ENCODE peak calls at places on chromosomes 5 and 9, in seven cellular contexts. One of them, this sample, is unnamed.

GRCh38 chr5:124677376-124677998 is 69.0 kb downstream of the ZNF608 start:
- DNase-seq in left colon: no peak
- DNase-seq in NCI-H748 treated with DMSO at 0.1 percent for 48 hours: no peak
- DNase-seq in NCI-H1930: no peak
- DNase-seq in activated CD8-positive, alpha-beta memory T cell treated with anti-CD3 and anti-CD28 coated beads, Interleukin-2, amount 10 ng/mL, durations not matched to agents 7 days and 5 days: no peak
- DNase-seq in SK-N-SH: peak
- DNase-seq in H1: no peak
- DNase-seq in this sample: no peak

GRCh38 chr9:106526805-106527204 is 336.2 kb upstream of the ZNF462 start:
- DNase-seq in left colon: no peak
- DNase-seq in NCI-H748 treated with DMSO at 0.1 percent for 48 hours: no peak
- DNase-seq in NCI-H1930: no peak
- DNase-seq in activated CD8-positive, alpha-beta memory T cell treated with anti-CD3 and anti-CD28 coated beads, Interleukin-2, amount 10 ng/mL, durations not matched to agents 7 days and 5 days: no peak
- DNase-seq in SK-N-SH: no peak
- DNase-seq in H1: no peak
- DNase-seq in this sample: no peak

GRCh38 chr5:85651744-85652143 is 966.0 kb upstream of the COX7C start:
- DNase-seq in left colon: no peak
- DNase-seq in NCI-H748 treated with DMSO at 0.1 percent for 48 hours: no peak
- DNase-seq in NCI-H1930: no peak
- DNase-seq in activated CD8-positive, alpha-beta memory T cell treated with anti-CD3 and anti-CD28 coated beads, Interleukin-2, amount 10 ng/mL, durations not matched to agents 7 days and 5 days: no peak
- DNase-seq in SK-N-SH: no peak
- DNase-seq in H1: no peak
- DNase-seq in this sample: no peak

GRCh38 chr5:177388521-177389052 is 4.4 kb downstream of the SLC34A1 start:
- DNase-seq in left colon: no peak
- DNase-seq in NCI-H748 treated with DMSO at 0.1 percent for 48 hours: no peak
- DNase-seq in NCI-H1930: no peak
- DNase-seq in activated CD8-positive, alpha-beta memory T cell treated with anti-CD3 and anti-CD28 coated beads, Interleukin-2, amount 10 ng/mL, durations not matched to agents 7 days and 5 days: no peak
- DNase-seq in SK-N-SH: no peak
- DNase-seq in H1: no peak
- DNase-seq in this sample: no peak

GRCh38 chr9:128056887-128057723 is 10.0 kb downstream of the NAIF1 start:
- DNase-seq in left colon: peak
- DNase-seq in NCI-H748 treated with DMSO at 0.1 percent for 48 hours: no peak
- DNase-seq in NCI-H1930: peak
- DNase-seq in activated CD8-positive, alpha-beta memory T cell treated with anti-CD3 and anti-CD28 coated beads, Interleukin-2, amount 10 ng/mL, durations not matched to agents 7 days and 5 days: no peak
- DNase-seq in SK-N-SH: no peak
- DNase-seq in H1: no peak
- DNase-seq in this sample: peak

GRCh38 chr5:90894866-90895420 is 336.3 kb downstream of the ADGRV1 start:
- DNase-seq in left colon: no peak
- DNase-seq in NCI-H748 treated with DMSO at 0.1 percent for 48 hours: no peak
- DNase-seq in NCI-H1930: no peak
- DNase-seq in activated CD8-positive, alpha-beta memory T cell treated with anti-CD3 and anti-CD28 coated beads, Interleukin-2, amount 10 ng/mL, durations not matched to agents 7 days and 5 days: no peak
- DNase-seq in SK-N-SH: no peak
- DNase-seq in H1: no peak
- DNase-seq in this sample: no peak

GRCh38 chr5:138641547-138642298 is 66.5 kb upstream of the HSPA9 start:
- DNase-seq in left colon: peak
- DNase-seq in NCI-H748 treated with DMSO at 0.1 percent for 48 hours: peak
- DNase-seq in NCI-H1930: peak
- DNase-seq in activated CD8-positive, alpha-beta memory T cell treated with anti-CD3 and anti-CD28 coated beads, Interleukin-2, amount 10 ng/mL, durations not matched to agents 7 days and 5 days: peak
- DNase-seq in SK-N-SH: peak
- DNase-seq in H1: peak
- DNase-seq in this sample: no peak

GRCh38 chr5:135122797-135123196 is 88.8 kb upstream of the PITX1 start:
- DNase-seq in left colon: no peak
- DNase-seq in NCI-H748 treated with DMSO at 0.1 percent for 48 hours: no peak
- DNase-seq in NCI-H1930: no peak
- DNase-seq in activated CD8-positive, alpha-beta memory T cell treated with anti-CD3 and anti-CD28 coated beads, Interleukin-2, amount 10 ng/mL, durations not matched to agents 7 days and 5 days: no peak
- DNase-seq in SK-N-SH: no peak
- DNase-seq in H1: no peak
- DNase-seq in this sample: no peak

GRCh38 chr5:95786821-95787408 is 35.6 kb downstream of the GLRX start:
- DNase-seq in left colon: no peak
- DNase-seq in NCI-H748 treated with DMSO at 0.1 percent for 48 hours: no peak
- DNase-seq in NCI-H1930: no peak
- DNase-seq in activated CD8-positive, alpha-beta memory T cell treated with anti-CD3 and anti-CD28 coated beads, Interleukin-2, amount 10 ng/mL, durations not matched to agents 7 days and 5 days: no peak
- DNase-seq in SK-N-SH: no peak
- DNase-seq in H1: no peak
- DNase-seq in this sample: no peak

GRCh38 chr9:18520395-18520794 is 46.4 kb downstream of the ADAMTSL1 start:
- DNase-seq in left colon: peak
- DNase-seq in NCI-H748 treated with DMSO at 0.1 percent for 48 hours: no peak
- DNase-seq in NCI-H1930: peak
- DNase-seq in activated CD8-positive, alpha-beta memory T cell treated with anti-CD3 and anti-CD28 coated beads, Interleukin-2, amount 10 ng/mL, durations not matched to agents 7 days and 5 days: no peak
- DNase-seq in SK-N-SH: peak
- DNase-seq in H1: no peak
- DNase-seq in this sample: no peak

GRCh38 chr9:132181796-132182521 is 20.1 kb downstream of the NTNG2 start:
- DNase-seq in left colon: no peak
- DNase-seq in NCI-H748 treated with DMSO at 0.1 percent for 48 hours: no peak
- DNase-seq in NCI-H1930: no peak
- DNase-seq in activated CD8-positive, alpha-beta memory T cell treated with anti-CD3 and anti-CD28 coated beads, Interleukin-2, amount 10 ng/mL, durations not matched to agents 7 days and 5 days: no peak
- DNase-seq in SK-N-SH: peak
- DNase-seq in H1: no peak
- DNase-seq in this sample: peak

GRCh38 chr5:67976812-67977455 is 238.6 kb upstream of the PIK3R1 start:
- DNase-seq in left colon: no peak
- DNase-seq in NCI-H748 treated with DMSO at 0.1 percent for 48 hours: no peak
- DNase-seq in NCI-H1930: no peak
- DNase-seq in activated CD8-positive, alpha-beta memory T cell treated with anti-CD3 and anti-CD28 coated beads, Interleukin-2, amount 10 ng/mL, durations not matched to agents 7 days and 5 days: no peak
- DNase-seq in SK-N-SH: no peak
- DNase-seq in H1: no peak
- DNase-seq in this sample: no peak

GRCh38 chr9:81574399-81574798 is 114.9 kb downstream of the TLE1 start:
- DNase-seq in left colon: no peak
- DNase-seq in NCI-H748 treated with DMSO at 0.1 percent for 48 hours: no peak
- DNase-seq in NCI-H1930: no peak
- DNase-seq in activated CD8-positive, alpha-beta memory T cell treated with anti-CD3 and anti-CD28 coated beads, Interleukin-2, amount 10 ng/mL, durations not matched to agents 7 days and 5 days: no peak
- DNase-seq in SK-N-SH: no peak
- DNase-seq in H1: no peak
- DNase-seq in this sample: no peak

GRCh38 chr9:17204611-17205165 is 69.8 kb downstream of the CNTLN start:
- DNase-seq in left colon: no peak
- DNase-seq in NCI-H748 treated with DMSO at 0.1 percent for 48 hours: no peak
- DNase-seq in NCI-H1930: no peak
- DNase-seq in activated CD8-positive, alpha-beta memory T cell treated with anti-CD3 and anti-CD28 coated beads, Interleukin-2, amount 10 ng/mL, durations not matched to agents 7 days and 5 days: no peak
- DNase-seq in SK-N-SH: no peak
- DNase-seq in H1: no peak
- DNase-seq in this sample: no peak

This sample was measured in NCI-H2227 treated with DMSO at 0.1 percent for 48 hours.